ENCODE peak calls at places on chromosomes 6 and 20, in four cellular contexts. One of them, this sample, is unnamed.

GRCh38 chr6:160362556-160362955 is 14.4 kb downstream of the SLC22A3 start:
- DNase-seq in WTC11: no peak
- DNase-seq in HepG2: no peak
- DNase-seq in K562: no peak
- DNase-seq in this sample: no peak

GRCh38 chr6:149563203-149563927 is 2.8 kb upstream of the GINM1 start:
- DNase-seq in WTC11: no peak
- DNase-seq in HepG2: no peak
- DNase-seq in K562: no peak
- DNase-seq in this sample: no peak

GRCh38 chr6:11200356-11200755 is 32.1 kb downstream of the NEDD9 start:
- DNase-seq in WTC11: no peak
- DNase-seq in HepG2: no peak
- DNase-seq in K562: no peak
- DNase-seq in this sample: no peak

GRCh38 chr6:49430187-49430586 is 32.9 kb downstream of the MMUT start:
- DNase-seq in WTC11: no peak
- DNase-seq in HepG2: no peak
- DNase-seq in K562: no peak
- DNase-seq in this sample: no peak

GRCh38 chr20:32559753-32560380 is 25.3 kb downstream of the NOL4L start:
- DNase-seq in WTC11: no peak
- DNase-seq in HepG2: no peak
- DNase-seq in K562: no peak
- DNase-seq in this sample: no peak

GRCh38 chr6:82057846-82058554 is 189.5 kb downstream of the IBTK start:
- DNase-seq in WTC11: no peak
- DNase-seq in HepG2: no peak
- DNase-seq in K562: no peak
- DNase-seq in this sample: no peak

GRCh38 chr6:106048331-106048730 is 37.8 kb upstream of the PRDM1 start:
- DNase-seq in WTC11: no peak
- DNase-seq in HepG2: no peak
- DNase-seq in K562: no peak
- DNase-seq in this sample: no peak

GRCh38 chr6:6494677-6495076 is 93.8 kb upstream of the LY86 start:
- DNase-seq in WTC11: peak
- DNase-seq in HepG2: peak
- DNase-seq in K562: peak
- DNase-seq in this sample: peak

GRCh38 chr6:79413562-79414002 is 123.6 kb downstream of the LCA5 start:
- DNase-seq in WTC11: no peak
- DNase-seq in HepG2: no peak
- DNase-seq in K562: no peak
- DNase-seq in this sample: no peak

GRCh38 chr20:59729476-59729875 is 125.1 kb downstream of the PHACTR3 start:
- DNase-seq in WTC11: no peak
- DNase-seq in HepG2: no peak
- DNase-seq in K562: no peak
- DNase-seq in this sample: no peak

GRCh38 chr20:47296950-47297349 is 59.5 kb downstream of the ZMYND8 start:
- DNase-seq in WTC11: no peak
- DNase-seq in HepG2: no peak
- DNase-seq in K562: peak
- DNase-seq in this sample: no peak

GRCh38 chr6:39910164-39910563 is 24.1 kb downstream of the MOCS1 start:
- DNase-seq in WTC11: no peak
- DNase-seq in HepG2: no peak
- DNase-seq in K562: no peak
- DNase-seq in this sample: no peak

GRCh38 chr20:5923493-5923892 is 26.8 kb downstream of the TRMT6 start:
- DNase-seq in WTC11: no peak
- DNase-seq in HepG2: no peak
- DNase-seq in K562: no peak
- DNase-seq in this sample: no peak

GRCh38 chr6:153167907-153168306 is 36.8 kb upstream of the RGS17 start:
- DNase-seq in WTC11: no peak
- DNase-seq in HepG2: no peak
- DNase-seq in K562: no peak
- DNase-seq in this sample: no peak

GRCh38 chr6:36851149-36851614 is 11.9 kb upstream of the CPNE5 start:
- DNase-seq in WTC11: peak
- DNase-seq in HepG2: peak
- DNase-seq in K562: peak
- DNase-seq in this sample: peak

GRCh38 chr6:156258981-156259380 is 518.2 kb upstream of the ARID1B start:
- DNase-seq in WTC11: no peak
- DNase-seq in HepG2: no peak
- DNase-seq in K562: no peak
- DNase-seq in this sample: no peak

GRCh38 chr20:61105395-61105794 is 146.7 kb upstream of the CDH4 start:
- DNase-seq in WTC11: no peak
- DNase-seq in HepG2: no peak
- DNase-seq in K562: no peak
- DNase-seq in this sample: no peak

GRCh38 chr6:24495516-24495847 is 713 bp downstream of the ALDH5A1 start:
- DNase-seq in WTC11: peak
- DNase-seq in HepG2: peak
- DNase-seq in K562: peak
- DNase-seq in this sample: peak

GRCh38 chr20:62880147-62880934 is 18.7 kb upstream of the TCFL5 start:
- DNase-seq in WTC11: no peak
- DNase-seq in HepG2: no peak
- DNase-seq in K562: no peak
- DNase-seq in this sample: no peak

GRCh38 chr6:112214749-112215269 is 39.6 kb downstream of the LAMA4 start:
- DNase-seq in WTC11: no peak
- DNase-seq in HepG2: peak
- DNase-seq in K562: no peak
- DNase-seq in this sample: no peak

GRCh38 chr6:151209071-151209831 is 30.5 kb upstream of the AKAP12 start:
- DNase-seq in WTC11: no peak
- DNase-seq in HepG2: peak
- DNase-seq in K562: no peak
- DNase-seq in this sample: no peak
- TF ChIP-seq ELF4 in WTC11: no peak
- TF ChIP-seq ELF4 in HepG2: no peak
- TF ChIP-seq ELF4 in K562: no peak
- TF ChIP-seq ELF4 in this sample: no peak

DNA sequence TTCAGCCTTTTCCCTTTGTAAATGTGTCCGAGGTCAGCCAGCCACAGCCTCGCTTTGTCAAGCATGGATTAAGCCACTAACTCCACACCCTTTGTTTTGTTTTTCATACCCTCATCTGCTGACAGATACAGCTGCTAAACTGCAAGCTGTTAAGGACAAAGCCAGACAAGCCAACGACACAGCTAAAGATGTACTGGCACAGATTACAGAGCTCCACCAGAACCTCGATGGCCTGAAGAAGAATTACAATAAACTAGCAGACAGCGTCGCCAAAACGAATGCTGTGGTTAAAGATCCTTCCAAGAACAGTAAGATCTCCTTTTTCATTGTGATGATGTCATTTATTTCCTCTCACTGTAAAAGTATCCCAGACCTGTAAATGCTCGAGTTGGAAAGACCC is 269.3 kb downstream of the ARHGAP18 start:
- DNase-seq in WTC11: no peak
- DNase-seq in HepG2: no peak
- DNase-seq in K562: peak
- DNase-seq in this sample: peak
- TF ChIP-seq ELF4 in WTC11: no peak
- TF ChIP-seq ELF4 in HepG2: no peak
- TF ChIP-seq ELF4 in K562: no peak
- TF ChIP-seq ELF4 in this sample: no peak

DNA sequence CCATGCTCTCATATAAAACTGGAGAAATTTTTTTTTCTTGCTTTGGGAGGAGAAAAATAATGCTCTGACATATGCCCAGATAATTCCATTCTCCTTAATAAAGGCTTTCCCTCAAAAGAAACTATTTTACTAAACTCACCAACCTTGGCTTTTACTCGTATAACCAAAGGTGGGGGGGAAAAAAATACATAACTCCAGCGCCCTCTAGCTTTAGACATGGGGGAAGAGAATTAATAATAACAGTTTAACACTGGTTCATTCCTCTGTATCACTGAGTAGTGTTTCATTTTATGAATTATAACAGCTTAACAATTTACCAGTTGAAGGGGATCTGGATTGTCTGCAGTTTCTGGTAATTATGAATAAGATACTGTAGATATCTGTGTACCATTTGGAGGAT is 1226.1 kb downstream of the GRIK2 start:
- DNase-seq in WTC11: no peak
- DNase-seq in HepG2: peak
- DNase-seq in K562: no peak
- DNase-seq in this sample: peak
- TF ChIP-seq ELF4 in WTC11: no peak
- TF ChIP-seq ELF4 in HepG2: no peak
- TF ChIP-seq ELF4 in K562: no peak
- TF ChIP-seq ELF4 in this sample: no peak

GRCh38 chr6:115969207-115969929 is 91.3 kb downstream of the FRK start:
- DNase-seq in WTC11: peak
- DNase-seq in HepG2: no peak
- DNase-seq in K562: no peak
- DNase-seq in this sample: no peak
- TF ChIP-seq ELF4 in WTC11: no peak
- TF ChIP-seq ELF4 in HepG2: no peak
- TF ChIP-seq ELF4 in K562: no peak
- TF ChIP-seq ELF4 in this sample: no peak